ENCODE peak calls at places on chromosomes 6 and 20, in five cellular contexts. V, T, O, Y and J are unnamed samples.

GRCh38 chr20:2815242-2815900 is 584 bp downstream of the C20orf141 start:
- DNase-seq in V (no peak), T (no peak), O (no peak), Y (no peak), J (no peak)

GRCh38 chr6:51049288-51049982 is 230.8 kb downstream of the TFAP2B start:
- DNase-seq in V (no peak), T (no peak), O (no peak), Y (no peak), J (no peak)

GRCh38 chr6:93351222-93351621 is 68.1 kb downstream of the EPHA7 start:
- DNase-seq in V (no peak), T (no peak), O (no peak), Y (no peak), J (no peak)

GRCh38 chr6:70060680-70061079 is 194.3 kb downstream of the COL19A1 start:
- DNase-seq in V (no peak), T (no peak), O (no peak), Y (no peak), J (no peak)

GRCh38 chr20:49983848-49984408 is 1.1 kb downstream of the SNAI1 start:
- DNase-seq in V (no peak), T (peak; percentile 33), O (no peak), Y (no peak), J (no peak)

GRCh38 chr20:3251806-3252205 is 12.8 kb upstream of the SLC4A11 start:
- DNase-seq in V (no peak), T (no peak), O (no peak), Y (no peak), J (no peak)

GRCh38 chr6:9933674-9934073 is 481.2 kb downstream of the TFAP2A start:
- DNase-seq in V (no peak), T (no peak), O (no peak), Y (no peak), J (no peak)

GRCh38 chr20:14512856-14513255 is 175.4 kb upstream of the FLRT3 start:
- DNase-seq in V (no peak), T (no peak), O (no peak), Y (no peak), J (no peak)

GRCh38 chr6:24196198-24196597 is 70.2 kb downstream of the NRSN1 start:
- DNase-seq in V (no peak), T (no peak), O (no peak), Y (no peak), J (no peak)

GRCh38 chr6:157528931-157529653 is 148.1 kb downstream of the ZDHHC14 start:
- DNase-seq in V (no peak), T (peak; percentile 83), O (no peak), Y (no peak), J (peak; percentile 66)

GRCh38 chr6:149065658-149066556 is 251.6 kb upstream of the TAB2 start:
- DNase-seq in V (peak; percentile 90), T (no peak), O (no peak), Y (no peak), J (no peak)

GRCh38 chr6:56695702-56696101 is 53.0 kb upstream of the DST start:
- DNase-seq in V (no peak), T (no peak), O (no peak), Y (no peak), J (no peak)

GRCh38 chr6:149236584-149236983 is 80.9 kb upstream of the TAB2 start:
- DNase-seq in V (no peak), T (no peak), O (no peak), Y (no peak), J (no peak)

GRCh38 chr6:81026041-81026553 is 726.4 kb downstream of the TENT5A start:
- DNase-seq in V (no peak), T (no peak), O (no peak), Y (no peak), J (no peak)

GRCh38 chr20:46802696-46803445 is 91.8 kb upstream of the EYA2 start:
- DNase-seq in V (no peak), T (no peak), O (peak; percentile 96), Y (no peak), J (no peak)

GRCh38 chr6:82506526-82506925 is 142.9 kb downstream of the TPBG start:
- DNase-seq in V (no peak), T (no peak), O (no peak), Y (no peak), J (no peak)

GRCh38 chr6:12572884-12573824 is 143.4 kb upstream of the PHACTR1 start:
- DNase-seq in V (no peak), T (peak; percentile 92), O (no peak), Y (no peak), J (peak; percentile 80)

GRCh38 chr6:14134211-14134910 is 16.8 kb downstream of the CD83 start:
- DNase-seq in V (no peak), T (no peak), O (no peak), Y (no peak), J (no peak)

GRCh38 chr20:31548823-31549512 is 34.7 kb downstream of the HM13 start:
- DNase-seq in V (no peak), T (no peak), O (no peak), Y (no peak), J (no peak)

GRCh38 chr6:53464483-53464882 is 80.4 kb downstream of the GCLC start:
- DNase-seq in V (no peak), T (peak; percentile 57), O (no peak), Y (no peak), J (no peak)

GRCh38 chr20:6081236-6081635 is 27.4 kb upstream of the LRRN4 start:
- DNase-seq in V (no peak), T (no peak), O (no peak), Y (no peak), J (no peak)

GRCh38 chr20:1177680-1178079 is 7.1 kb downstream of the TMEM74B start:
- DNase-seq in V (no peak), T (no peak), O (peak; percentile 27), Y (no peak), J (no peak)

GRCh38 chr20:1427457-1428054 is 34.7 kb upstream of the FKBP1A start:
- DNase-seq in V (no peak), T (peak; percentile 36), O (no peak), Y (no peak), J (no peak)

GRCh38 chr20:3163099-3164042 is 3.7 kb upstream of the FASTKD5 start:
- DNase-seq in V (no peak), T (no peak), O (peak; percentile 94), Y (no peak), J (no peak)

GRCh38 chr20:46954490-46955038 is 59.9 kb downstream of the EYA2 start:
- DNase-seq in V (no peak), T (peak; percentile 100), O (no peak), Y (no peak), J (no peak)

GRCh38 chr20:38779247-38780097 is 26.0 kb upstream of the PPP1R16B start:
- DNase-seq in V (no peak), T (peak; percentile 79), O (no peak), Y (no peak), J (no peak)

GRCh38 chr6:28104392-28105250 is 19.8 kb upstream of the ZSCAN16 start:
- DNase-seq in V (peak; percentile 95), T (peak; percentile 73), O (peak; percentile 95), Y (peak; percentile 91), J (no peak)

GRCh38 chr20:57664476-57664875 is 44.2 kb upstream of the ZBP1 start:
- DNase-seq in V (no peak), T (no peak), O (no peak), Y (peak; percentile 42), J (no peak)

GRCh38 chr20:36497856-36498255 is 43.5 kb upstream of the MYL9 start:
- DNase-seq in V (no peak), T (no peak), O (no peak), Y (no peak), J (no peak)
- H3K4me3 ChIP-seq in V (no peak overlapping the region), T (no peak overlapping the region), O (no peak overlapping the region), Y (no peak overlapping the region), J (no peak overlapping the region)

DNA sequence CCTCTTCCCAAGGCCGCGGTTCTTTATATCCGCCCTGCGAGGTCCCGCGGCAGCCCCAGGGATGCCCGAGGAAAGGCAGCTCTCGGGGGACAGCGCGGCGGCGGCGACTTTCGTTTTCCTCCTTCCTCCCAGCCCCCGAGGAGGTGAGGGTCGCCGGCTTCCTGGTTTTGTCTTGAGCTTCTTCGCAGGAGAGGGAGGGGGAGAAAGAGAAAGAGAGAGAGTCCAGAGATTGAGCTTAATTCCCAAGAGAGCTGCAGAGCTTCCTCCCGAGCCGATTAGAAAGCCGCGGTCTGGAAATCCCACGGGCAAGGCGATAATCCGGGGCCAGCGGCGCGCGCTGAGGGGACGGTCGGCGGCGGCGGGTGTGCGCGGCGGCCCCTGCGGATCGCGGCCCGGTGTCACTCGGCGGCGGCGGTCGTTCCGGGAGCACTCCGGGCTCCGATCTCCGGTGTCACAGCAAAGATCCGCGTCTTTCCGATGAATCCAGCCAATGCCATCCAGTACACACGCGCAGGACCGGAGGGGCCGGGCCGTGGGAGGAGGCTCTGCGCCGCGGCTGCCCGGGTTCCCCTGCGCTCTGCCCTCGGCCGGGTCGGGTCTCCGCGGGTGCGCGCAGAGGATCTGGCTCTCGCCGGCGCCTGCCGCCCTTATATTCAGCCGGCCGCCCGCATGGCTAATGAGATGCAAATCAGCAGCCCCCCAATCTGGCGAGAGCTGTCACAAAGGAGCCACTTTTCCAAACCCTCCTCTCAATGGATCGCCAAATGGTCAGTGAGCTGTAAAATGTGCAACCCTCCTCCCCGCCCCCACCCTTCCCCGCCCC is at the start of gene DLL1:
- DNase-seq in V (peak; percentile 23), T (no peak), O (peak; percentile 87), Y (peak; percentile 62), J (no peak)
- H3K27me3 ChIP-seq in V (peaks cover 34% of the 10 kb centered on the region), T (peaks cover 60% of the 10 kb centered on the region), O (peaks cover 98% of the 10 kb centered on the region), Y (peaks cover 79% of the 10 kb centered on the region), J (peaks cover 75% of the 10 kb centered on the region)

GRCh38 chr20:59301343-59302007 is 1.1 kb downstream of the EDN3 start:
- DNase-seq in V (no peak), T (no peak), O (no peak), Y (no peak), J (no peak)

GRCh38 chr20:59297641-59298040 is 2.8 kb upstream of the EDN3 start:
- DNase-seq in V (no peak), T (no peak), O (no peak), Y (no peak), J (no peak)

GRCh38 chr20:59300341-59301081 is at the start of gene EDN3:
- DNase-seq in V (no peak), T (no peak), O (no peak), Y (no peak), J (no peak)

GRCh38 chr20:59295531-59295930 is 4.9 kb upstream of the EDN3 start:
- DNase-seq in V (no peak), T (no peak), O (no peak), Y (no peak), J (no peak)

DNA sequence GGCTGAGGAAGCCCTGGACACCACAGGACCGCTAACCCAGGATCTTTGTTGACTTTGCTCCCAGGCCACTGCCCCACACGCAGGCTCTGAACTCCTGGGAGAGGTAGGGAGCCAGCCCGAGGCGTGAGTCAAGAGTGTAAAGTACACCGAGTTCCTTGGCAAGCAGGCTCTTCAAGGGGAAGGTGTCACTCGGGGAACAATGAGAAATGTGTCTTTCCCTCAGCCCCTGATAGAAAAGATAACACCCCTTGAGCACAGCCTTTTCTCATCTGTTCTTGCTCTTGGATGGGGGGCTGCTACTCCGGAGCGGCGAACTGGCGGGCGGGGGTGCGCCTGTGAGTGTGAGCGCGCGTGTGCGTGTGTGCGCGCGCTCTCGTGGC is 460 bp upstream of the EDN3 start:
- DNase-seq in V (no peak), T (no peak), O (peak; percentile 17), Y (no peak), J (no peak)
- H3K4me3 ChIP-seq in V (no peak overlapping the region), T (no peak overlapping the region), O (peak overlapping the region; percentile 55), Y (no peak overlapping the region), J (no peak overlapping the region)

DNA sequence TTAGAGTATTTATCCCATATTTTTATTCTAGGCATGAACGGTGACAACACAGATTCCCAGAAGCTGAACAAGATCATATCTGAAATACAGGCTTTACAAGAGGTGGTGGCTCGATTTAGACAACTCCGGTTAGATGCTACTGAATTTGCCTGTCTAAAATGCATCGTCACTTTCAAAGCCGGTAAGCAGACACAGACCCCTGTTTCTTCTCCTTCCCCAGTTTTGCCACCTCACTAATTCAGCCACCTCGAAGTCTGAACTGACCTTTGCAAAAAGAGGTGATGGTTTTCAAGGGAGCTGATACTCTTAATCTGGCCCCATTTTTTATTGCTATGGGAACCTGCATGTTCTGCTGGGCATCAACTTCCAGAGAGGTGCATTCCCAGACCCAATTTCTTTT is 15.0 kb downstream of the NR2E1 start:
- DNase-seq in V (no peak), T (no peak), O (no peak), Y (no peak), J (no peak)
- H3K27me3 ChIP-seq in V (peaks cover 37% of the 10 kb centered on the region), T (no peaks in the 10 kb centered on the region), O (no peaks in the 10 kb centered on the region), Y (peaks cover 46% of the 10 kb centered on the region), J (peaks cover 34% of the 10 kb centered on the region)